ENCODE peak calls at places on chromosomes 2 and 18, in five cellular contexts. N is CD8-positive, alpha-beta memory T cell; W is Right ventricle myocardium inferior; U is renal cortical epithelial cell; R is uterus. X is an unnamed sample.

GRCh38 chr18:24068945-24069693 is 54.6 kb downstream of the TTC39C start:
- DNase-seq in N (no peak), W (no peak), U (no peak), R (no peak), X (no peak)

GRCh38 chr18:74249181-74249968 is 42.4 kb downstream of the CYB5A start:
- DNase-seq in N (no peak), W (no peak), U (peak), R (peak), X (peak)

GRCh38 chr18:63844254-63844653 is 43.3 kb upstream of the SERPINB2 start:
- DNase-seq in N (no peak), W (no peak), U (peak), R (no peak), X (peak)

GRCh38 chr2:24831736-24832421 is 38.7 kb downstream of the CENPO start:
- DNase-seq in N (no peak), W (no peak), U (no peak), R (no peak), X (no peak)

GRCh38 chr2:240576436-240577205 is 8.3 kb downstream of the RNPEPL1 start:
- DNase-seq in N (no peak), W (peak), U (no peak), R (no peak), X (no peak)

GRCh38 chr2:165796129-165796528 is 2.1 kb upstream of the GALNT3 start:
- DNase-seq in N (no peak), W (no peak), U (no peak), R (no peak), X (no peak)

GRCh38 chr2:3864943-3865664 is 161.7 kb downstream of the DCDC2C start:
- DNase-seq in N (no peak), W (no peak), U (no peak), R (no peak), X (no peak)

GRCh38 chr2:176104338-176105077 is 2.6 kb upstream of the HOXD11 start:
- DNase-seq in N (no peak), W (no peak), U (no peak), R (peak), X (no peak)

GRCh38 chr2:185811580-185811979 is 73.0 kb downstream of the FSIP2 start:
- DNase-seq in N (no peak), W (no peak), U (no peak), R (no peak), X (no peak)

GRCh38 chr2:190978389-190979053 is 35.5 kb downstream of the STAT1 start:
- DNase-seq in N (no peak), W (no peak), U (no peak), R (no peak), X (no peak)

GRCh38 chr2:101740555-101740964 is 43.1 kb downstream of the MAP4K4 start:
- DNase-seq in N (no peak), W (no peak), U (no peak), R (no peak), X (no peak)

GRCh38 chr2:195658541-195658890 is 1.5 kb downstream of the SLC39A10 start:
- DNase-seq in N (peak), W (no peak), U (peak), R (peak), X (peak)

GRCh38 chr18:24595556-24595955 is 135.1 kb downstream of the HRH4 start:
- DNase-seq in N (no peak), W (no peak), U (no peak), R (no peak), X (no peak)

GRCh38 chr2:74845217-74845751 is 11.4 kb downstream of the HK2 start:
- DNase-seq in N (no peak), W (peak), U (peak), R (peak), X (peak)

GRCh38 chr2:239577913-239578312 is 177.1 kb upstream of the HDAC4 start:
- DNase-seq in N (no peak), W (peak), U (no peak), R (no peak), X (no peak)

GRCh38 chr2:216302981-216303676 is 69.2 kb downstream of the MARCHF4 start:
- DNase-seq in N (no peak), W (no peak), U (no peak), R (no peak), X (no peak)

GRCh38 chr2:58032751-58033055 is 13.9 kb upstream of the VRK2 start:
- DNase-seq in N (no peak), W (no peak), U (no peak), R (no peak), X (no peak)

GRCh38 chr2:101961287-101962242 is 30.2 kb upstream of the IL1R2 start:
- DNase-seq in N (no peak), W (peak), U (peak), R (peak), X (no peak)

GRCh38 chr2:61670591-61671503 is 132.7 kb upstream of the XPO1 start:
- DNase-seq in N (peak), W (no peak), U (peak), R (peak), X (peak)

GRCh38 chr2:127105656-127106456 is 1.1 kb downstream of the BIN1 start:
- DNase-seq in N (no peak), W (peak), U (no peak), R (no peak), X (no peak)

GRCh38 chr2:152564754-152565551 is 152.3 kb downstream of the PRPF40A start:
- DNase-seq in N (no peak), W (no peak), U (no peak), R (no peak), X (no peak)

GRCh38 chr2:231263118-231263831 is 64.8 kb downstream of the ARMC9 start:
- DNase-seq in N (no peak), W (no peak), U (no peak), R (no peak), X (no peak)

GRCh38 chr2:164678750-164679149 is 57.5 kb upstream of the GRB14 start:
- DNase-seq in N (no peak), W (no peak), U (no peak), R (no peak), X (no peak)

GRCh38 chr2:19576411-19576810 is 218.0 kb upstream of the OSR1 start:
- DNase-seq in N (no peak), W (no peak), U (peak), R (no peak), X (no peak)

GRCh38 chr18:1017227-1017626 is 112.6 kb downstream of the ADCYAP1 start:
- DNase-seq in N (no peak), W (no peak), U (peak), R (no peak), X (no peak)

GRCh38 chr2:108945969-108946368 is 43.1 kb downstream of the EDAR start:
- DNase-seq in N (no peak), W (peak), U (no peak), R (no peak), X (no peak)

GRCh38 chr2:69798466-69798908 is 31.0 kb upstream of the GMCL1 start:
- DNase-seq in N (no peak), W (no peak), U (no peak), R (peak), X (no peak)

GRCh38 chr2:9824956-9825720 is 18.1 kb upstream of the TAF1B start:
- DNase-seq in N (no peak), W (no peak), U (no peak), R (no peak), X (peak)

GRCh38 chr2:203413796-203414195 is 85.6 kb downstream of the ABI2 start:
- DNase-seq in N (no peak), W (no peak), U (no peak), R (no peak), X (no peak)

GRCh38 chr18:62844850-62845643 is 129.7 kb downstream of the PHLPP1 start:
- DNase-seq in N (no peak), W (no peak), U (no peak), R (no peak), X (no peak)